ENCODE peak calls at places on chromosomes 13 and 19, in eight cellular contexts. K is iris pigment epithelial cell; E is uterus; G is T-cell; V is A549; O is HEK293T; M is stimulated activated CD4-positive, alpha-beta T cell treated with anti-CD3 and anti-CD28 coated beads, Interleukin-4, amount 100 ng/mL, for 1 hour; H is islet precursor cell. W is an unnamed sample.

GRCh38 chr13:44574466-44574855 is 1.7 kb downstream of the TSC22D1 start:
- DNase-seq in O (no peak), E (no peak), V (no peak), K (no peak), G (no peak), H (no peak), M (no peak), W (no peak)

GRCh38 chr19:33950141-33950805 is 153.6 kb downstream of the KCTD15 start:
- DNase-seq in K (no peak), V (no peak), E (no peak), O (no peak), H (peak), G (no peak), M (no peak), W (no peak)

GRCh38 chr19:28519950-28520861 is 692.7 kb downstream of the UQCRFS1 start:
- DNase-seq in H (no peak), K (no peak), E (no peak), M (no peak), V (no peak), G (no peak), O (no peak), W (no peak)

GRCh38 chr13:113589251-113589960 is 4.9 kb downstream of the TFDP1 start:
- DNase-seq in M (no peak), O (no peak), H (peak), K (no peak), V (no peak), G (no peak), E (no peak), W (no peak)

GRCh38 chr13:27496006-27496405 is 45.6 kb upstream of the MTIF3 start:
- DNase-seq in G (no peak), V (no peak), K (no peak), H (no peak), M (no peak), E (no peak), O (no peak), W (no peak)

GRCh38 chr19:41912899-41913475 is 15.3 kb downstream of the ERFL start:
- DNase-seq in O (no peak), H (no peak), E (no peak), M (no peak), V (no peak), K (no peak), G (no peak), W (no peak)

GRCh38 chr13:112106467-112107141 is 39.7 kb downstream of the SOX1 start:
- DNase-seq in H (peak), O (no peak), K (no peak), M (no peak), G (no peak), V (no peak), E (no peak), W (no peak)

GRCh38 chr13:25329706-25330105 is 28.3 kb downstream of the NUP58 start:
- DNase-seq in H (peak), G (no peak), M (no peak), K (peak), V (no peak), O (no peak), E (no peak), W (no peak)

GRCh38 chr19:6259312-6259861 is 20.4 kb downstream of the MLLT1 start:
- DNase-seq in M (no peak), G (no peak), K (peak), O (no peak), E (no peak), H (no peak), V (no peak), W (no peak)

GRCh38 chr19:48321372-48321621 is 4.1 kb upstream of the EMP3 start:
- DNase-seq in M (peak), K (peak), H (peak), G (peak), V (peak), O (peak), E (peak), W (peak)

GRCh38 chr13:23928985-23929384 is 31.7 kb upstream of the C1QTNF9B start:
- DNase-seq in E (no peak), K (peak), G (no peak), H (peak), O (no peak), M (no peak), V (peak), W (no peak)

GRCh38 chr13:41835871-41836270 is 125.0 kb downstream of the VWA8 start:
- DNase-seq in V (no peak), G (no peak), K (peak), O (no peak), H (no peak), E (no peak), M (no peak), W (no peak)

GRCh38 chr13:34506796-34507195 is 435.3 kb upstream of the NBEA start:
- DNase-seq in M (no peak), H (no peak), E (no peak), V (no peak), O (no peak), G (no peak), K (no peak), W (no peak)

GRCh38 chr13:51625555-51626345 is 41.5 kb downstream of the WDFY2 start:
- DNase-seq in K (no peak), E (no peak), G (no peak), O (no peak), V (no peak), M (no peak), H (no peak), W (no peak)

GRCh38 chr13:100636441-100636840 is 38.2 kb downstream of the TMTC4 start:
- DNase-seq in M (no peak), G (no peak), O (no peak), K (no peak), H (peak), E (no peak), V (no peak), W (no peak)

GRCh38 chr19:34712606-34713261 is 21.3 kb upstream of the ZNF181 start:
- DNase-seq in M (peak), E (peak), V (peak), H (peak), G (peak), O (peak), K (peak), W (peak)

GRCh38 chr13:60074397-60074796 is 89.3 kb downstream of the DIAPH3 start:
- DNase-seq in M (no peak), K (no peak), G (no peak), O (no peak), E (no peak), V (no peak), H (no peak), W (no peak)

GRCh38 chr13:42820450-42820849 is 39.1 kb downstream of the FAM216B start:
- DNase-seq in H (no peak), M (no peak), E (no peak), O (no peak), V (no peak), K (no peak), G (no peak), W (no peak)

GRCh38 chr13:58032676-58033440 is 401.3 kb downstream of the PCDH17 start:
- DNase-seq in H (no peak), G (no peak), M (no peak), O (no peak), V (no peak), K (no peak), E (no peak), W (no peak)

GRCh38 chr13:29428310-29428991 is 167.0 kb downstream of the SLC7A1 start:
- DNase-seq in G (no peak), K (no peak), E (no peak), H (peak), M (no peak), V (no peak), O (peak), W (peak)

GRCh38 chr19:18401580-18402112 is 4.2 kb upstream of the LRRC25 start:
- DNase-seq in K (peak), O (peak), E (no peak), H (no peak), M (no peak), G (no peak), V (no peak), W (no peak)

GRCh38 chr13:45373116-45373606 is 32.2 kb upstream of the TPT1 start:
- DNase-seq in G (no peak), V (no peak), M (no peak), O (no peak), E (no peak), K (no peak), H (no peak), W (no peak)

GRCh38 chr19:18725755-18726416 is 42.4 kb downstream of the CRTC1 start:
- DNase-seq in E (peak), M (no peak), H (no peak), G (no peak), V (no peak), O (no peak), K (no peak), W (peak)

GRCh38 chr19:10430505-10431253 is 10.3 kb downstream of the PDE4A start:
- DNase-seq in H (peak), E (peak), M (no peak), O (no peak), G (no peak), V (no peak), K (no peak), W (peak)

GRCh38 chr13:38415233-38415632 is 65.6 kb downstream of the UFM1 start:
- DNase-seq in V (no peak), H (no peak), M (no peak), G (no peak), E (no peak), K (peak), O (peak), W (no peak)

GRCh38 chr13:114088863-114089262 is 43.6 kb downstream of the RASA3 start:
- DNase-seq in G (no peak), K (no peak), O (no peak), V (no peak), M (no peak), E (no peak), H (no peak), W (no peak)

GRCh38 chr13:35599385-35599784 is 122.9 kb upstream of the MAB21L1 start:
- DNase-seq in K (no peak), M (no peak), H (peak), V (no peak), O (no peak), G (no peak), E (no peak), W (peak)

GRCh38 chr19:10797078-10797477 is 38.9 kb downstream of the TMED1 start:
- DNase-seq in M (peak), E (no peak), V (no peak), G (peak), O (no peak), K (no peak), H (no peak), W (no peak)

GRCh38 chr19:19468424-19469050 is 46.8 kb downstream of the TSSK6 start:
- DNase-seq in E (no peak), G (no peak), M (no peak), O (no peak), H (no peak), V (no peak), K (no peak), W (no peak)

GRCh38 chr19:18629166-18630088 is 7.4 kb upstream of the KLHL26 start:
- DNase-seq in K (no peak), H (no peak), E (peak), V (no peak), M (no peak), O (no peak), G (no peak), W (no peak)

GRCh38 chr19:35549174-35549788 is 3.9 kb downstream of the TMEM147 start:
- DNase-seq in H (peak), E (peak), M (peak), V (peak), G (peak), K (peak), O (peak), W (peak)

GRCh38 chr13:30863796-30864195 is 42.3 kb upstream of the MEDAG start:
- DNase-seq in V (no peak), G (no peak), H (no peak), K (no peak), E (no peak), O (no peak), M (no peak), W (no peak)

GRCh38 chr13:83515267-83515666 is 367.0 kb downstream of the SLITRK1 start:
- DNase-seq in K (peak), H (no peak), O (no peak), G (no peak), E (no peak), M (no peak), V (no peak), W (no peak)

GRCh38 chr19:41927810-41928192 is 448 bp downstream of the ERFL start:
- DNase-seq in H (no peak), E (no peak), M (peak), V (no peak), O (no peak), G (no peak), K (no peak), W (no peak)

W was measured in BE2C.